ENCODE peak calls at places on chromosome 15, in six cellular contexts. P is H9; G is substantia nigra; T is uterus; U is right cardiac atrium; L is CD8-positive, alpha-beta memory T cell. A is an unnamed sample.

GRCh38 chr15:41984622-41985021 is 12.3 kb upstream of the EHD4 start:
- DNase-seq in P (no peak), G (no peak), T (no peak), U (no peak), L (no peak), A (no peak)

GRCh38 chr15:40379853-40380252 is 2.7 kb upstream of the KNSTRN start:
- DNase-seq in U (no peak), L (no peak), P (no peak), T (no peak), G (no peak), A (peak)

GRCh38 chr15:71612066-71612715 is 198.2 kb upstream of the NR2E3 start:
- DNase-seq in L (no peak), P (no peak), G (no peak), U (no peak), T (peak), A (no peak)

GRCh38 chr15:66882251-66883020 is 180.4 kb downstream of the SMAD6 start:
- DNase-seq in T (peak), G (no peak), U (peak), L (no peak), P (no peak), A (peak)

GRCh38 chr15:80777137-80777536 is 2.0 kb upstream of the CEMIP start:
- DNase-seq in L (no peak), U (peak), T (peak), P (no peak), G (no peak), A (peak)

GRCh38 chr15:41513282-41514227 is at the start of gene LTK:
- DNase-seq in G (no peak), L (peak), P (peak), T (peak), U (peak), A (no peak)

GRCh38 chr15:80997692-80998091 is 3.0 kb upstream of the TLNRD1 start:
- DNase-seq in P (no peak), T (no peak), G (no peak), L (no peak), U (no peak), A (no peak)

GRCh38 chr15:70024521-70024920 is 73.2 kb downstream of the TLE3 start:
- DNase-seq in T (no peak), G (no peak), U (no peak), P (no peak), L (no peak), A (no peak)

GRCh38 chr15:50576156-50576555 is 29.7 kb upstream of the USP50 start:
- DNase-seq in U (no peak), G (no peak), P (no peak), T (no peak), L (no peak), A (no peak)

GRCh38 chr15:45642203-45642932 is 7.5 kb downstream of the SQOR start:
- DNase-seq in U (peak), T (peak), L (no peak), G (no peak), P (no peak), A (peak)

GRCh38 chr15:57327985-57328471 is 48.3 kb upstream of the CGNL1 start:
- DNase-seq in P (no peak), U (peak), L (no peak), T (peak), G (no peak), A (peak)

GRCh38 chr15:44535509-44536297 is 1.2 kb upstream of the EIF3J start:
- DNase-seq in G (no peak), L (no peak), U (peak), P (peak), T (peak), A (no peak)

GRCh38 chr15:50633653-50634052 is 52.9 kb downstream of the TRPM7 start:
- DNase-seq in T (no peak), G (no peak), U (no peak), L (no peak), P (no peak), A (no peak)

GRCh38 chr15:34682673-34683072 is 72.1 kb downstream of the GJD2 start:
- DNase-seq in P (no peak), T (no peak), L (no peak), G (no peak), U (no peak), A (peak)

GRCh38 chr15:70447511-70447910 is 315.8 kb downstream of the UACA start:
- DNase-seq in U (no peak), P (no peak), L (no peak), G (no peak), T (no peak), A (no peak)

GRCh38 chr15:79593119-79593869 is 161.2 kb downstream of the MINAR1 start:
- DNase-seq in P (peak), L (no peak), U (no peak), T (no peak), G (no peak), A (no peak)

GRCh38 chr15:100032358-100033080 is 299.3 kb upstream of the LYSMD4 start:
- DNase-seq in G (no peak), L (no peak), U (no peak), T (no peak), P (no peak), A (no peak)

GRCh38 chr15:39167114-39168058 is 413.5 kb upstream of the THBS1 start:
- DNase-seq in L (no peak), G (no peak), U (no peak), T (no peak), P (no peak), A (no peak)

GRCh38 chr15:39135989-39136388 is 444.9 kb upstream of the THBS1 start:
- DNase-seq in L (no peak), U (no peak), P (no peak), G (no peak), T (no peak), A (peak)

GRCh38 chr15:31214158-31214863 is 112.3 kb upstream of the KLF13 start:
- DNase-seq in U (no peak), L (no peak), G (no peak), T (no peak), P (no peak), A (no peak)

GRCh38 chr15:25481208-25481862 is 42.5 kb upstream of the UBE3A start:
- DNase-seq in P (peak), T (no peak), U (no peak), L (no peak), G (no peak), A (no peak)

GRCh38 chr15:80199366-80199765 is 46.6 kb downstream of the FAH start:
- DNase-seq in U (no peak), T (no peak), P (peak), L (no peak), G (no peak), A (no peak)

GRCh38 chr15:87871738-87872315 is 384.7 kb downstream of the NTRK3 start:
- DNase-seq in P (no peak), T (no peak), G (no peak), U (no peak), L (no peak), A (no peak)

GRCh38 chr15:29433050-29433318 is 163.4 kb upstream of the NSMCE3 start:
- DNase-seq in P (no peak), T (no peak), U (no peak), G (no peak), L (no peak), A (no peak)

GRCh38 chr15:80815076-80815475 is 35.9 kb downstream of the CEMIP start:
- DNase-seq in U (no peak), L (no peak), T (no peak), G (no peak), P (no peak), A (no peak)

GRCh38 chr15:75397494-75397893 is 29.1 kb upstream of the MAN2C1 start:
- DNase-seq in P (no peak), T (no peak), G (no peak), L (no peak), U (no peak), A (no peak)

GRCh38 chr15:101126618-101127502 is 125.0 kb downstream of the CHSY1 start:
- DNase-seq in T (no peak), P (no peak), L (peak), G (no peak), U (peak), A (no peak)

GRCh38 chr15:31397851-31398661 is 71.4 kb downstream of the KLF13 start:
- DNase-seq in P (peak), U (peak), T (no peak), G (no peak), L (no peak), A (no peak)

GRCh38 chr15:61598655-61599054 is 369.6 kb upstream of the RORA start:
- DNase-seq in L (no peak), P (no peak), U (no peak), T (no peak), G (no peak), A (no peak)

GRCh38 chr15:36753173-36753572 is 173.7 kb downstream of the CDIN1 start:
- DNase-seq in L (no peak), U (no peak), P (peak), G (no peak), T (no peak), A (no peak)

GRCh38 chr15:29631076-29632070 is 190.9 kb downstream of the TJP1 start:
- DNase-seq in T (no peak), P (no peak), L (no peak), U (no peak), G (no peak), A (no peak)

DNA sequence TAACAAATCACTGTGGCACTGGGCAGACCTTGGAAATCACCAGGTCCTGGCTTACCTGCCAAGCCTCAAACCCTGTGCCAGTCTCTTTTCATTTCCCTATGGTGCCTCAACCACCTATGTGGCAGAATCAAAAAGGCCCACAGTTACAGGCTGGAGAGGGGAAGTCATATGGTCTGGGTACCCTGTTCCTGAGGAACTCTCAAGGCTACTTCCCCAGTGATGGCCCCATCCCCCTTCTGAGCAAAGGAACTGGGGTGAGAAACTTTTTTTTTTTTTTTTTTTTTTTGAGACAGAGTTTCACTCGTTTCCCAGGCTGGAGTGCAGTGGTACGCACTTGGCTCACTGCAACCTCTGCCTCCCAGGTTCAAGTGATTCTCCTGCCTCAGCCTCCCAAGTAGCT is 83.2 kb downstream of the RBPMS2 start:
- DNase-seq in T (no peak), L (no peak), P (no peak), U (no peak), G (no peak), A (no peak)
- H3K27ac ChIP-seq in T (peak), L (no peak), P (no peak), U (peak), G (peak), A (peak)

GRCh38 chr15:90685688-90686434 is 31.3 kb upstream of the BLM start:
- DNase-seq in L (no peak), T (no peak), P (no peak), U (no peak), G (no peak), A (no peak)
- H3K27ac ChIP-seq in L (no peak), T (no peak), P (no peak), U (no peak), G (no peak), A (no peak)

GRCh38 chr15:32670624-32671022 is 29.1 kb downstream of the SCG5 start:
- DNase-seq in P (no peak), U (no peak), L (no peak), G (no peak), T (no peak), A (no peak)
- H3K27ac ChIP-seq in P (no peak), U (no peak), L (no peak), G (peak), T (no peak), A (no peak)

DNA sequence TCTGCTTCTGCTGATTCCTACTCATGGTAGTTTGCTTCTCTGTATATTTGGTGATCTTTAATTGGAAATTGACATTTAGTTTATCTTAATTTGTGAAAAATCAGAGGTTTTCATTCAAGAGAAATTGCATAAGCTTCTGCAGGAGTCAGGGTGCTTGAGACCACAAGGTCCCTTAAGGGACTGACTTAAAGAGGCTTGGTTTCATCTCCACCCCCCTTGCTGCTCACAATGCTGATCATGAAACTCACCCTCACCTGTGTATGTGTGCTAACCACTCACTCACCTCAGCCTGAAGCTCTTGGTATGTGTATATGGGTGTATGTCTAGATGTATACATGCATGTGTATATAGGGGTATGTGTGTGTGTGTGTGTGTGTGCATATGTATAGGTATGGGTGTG is 11.4 kb downstream of the PGPEP1L start:
- DNase-seq in T (no peak), P (no peak), L (no peak), U (no peak), G (no peak), A (no peak)
- H3K27ac ChIP-seq in T (no peak), P (no peak), L (no peak), U (no peak), G (no peak), A (no peak)

GRCh38 chr15:85667491-85668424 is 127.0 kb downstream of the KLHL25 start:
- DNase-seq in P (no peak), U (no peak), T (peak), G (no peak), L (peak), A (peak)
- H3K27ac ChIP-seq in P (no peak), U (peak), T (peak), G (no peak), L (peak), A (peak)

GRCh38 chr15:90036343-90036742 is 35.2 kb downstream of the ZNF710 start:
- DNase-seq in L (no peak), U (no peak), G (no peak), T (no peak), P (no peak), A (no peak)
- H3K27ac ChIP-seq in L (no peak), U (no peak), G (peak), T (no peak), P (no peak), A (no peak)